ENCODE peak calls at places on chromosomes 13 and 19, in eight cellular contexts. G, W, S, R, I, N, H and V are unnamed samples.

GRCh38 chr13:106036870-106037269 is 498.6 kb downstream of the EFNB2 start:
- DNase-seq in H (peak; percentile 20), I (no peak), N (no peak), G (no peak), R (no peak), W (no peak), S (no peak), V (no peak)

GRCh38 chr13:96817336-96817941 is 176.8 kb downstream of the OXGR1 start:
- DNase-seq in S (no peak), G (peak; percentile 2), N (no peak), H (no peak), W (no peak), R (peak; percentile 55), I (no peak), V (no peak)

GRCh38 chr13:110538632-110539031 is 22.9 kb downstream of the RAB20 start:
- DNase-seq in W (no peak), R (peak; percentile 71), G (no peak), S (no peak), I (no peak), N (peak; percentile 82), H (peak; percentile 64), V (no peak)

GRCh38 chr13:96696501-96696900 is 297.8 kb downstream of the OXGR1 start:
- DNase-seq in S (no peak), H (no peak), I (no peak), N (no peak), G (no peak), W (no peak), R (no peak), V (no peak)

GRCh38 chr13:76879211-76879875 is 6.9 kb downstream of the KCTD12 start:
- DNase-seq in I (peak; percentile 16), R (peak; percentile 92), G (no peak), W (no peak), N (peak; percentile 90), H (peak; percentile 23), S (no peak), V (no peak)

GRCh38 chr13:109010912-109011311 is 381.5 kb downstream of the MYO16 start:
- DNase-seq in H (no peak), N (no peak), W (no peak), S (no peak), I (no peak), G (no peak), R (no peak), V (no peak)

GRCh38 chr19:7506385-7507328 is 9.2 kb upstream of the ZNF358 start:
- DNase-seq in I (no peak), W (no peak), H (peak; percentile 90), S (no peak), R (peak; percentile 85), N (peak; percentile 84), G (no peak), V (no peak)

GRCh38 chr13:60721063-60721462 is 324.0 kb downstream of the TDRD3 start:
- DNase-seq in I (no peak), N (no peak), H (no peak), W (no peak), R (no peak), S (no peak), G (no peak), V (no peak)

GRCh38 chr19:33436360-33437345 is 63.1 kb downstream of the CEBPG start:
- DNase-seq in G (no peak), W (no peak), N (no peak), R (no peak), S (no peak), H (no peak), I (no peak), V (no peak)

GRCh38 chr19:41995959-41996797 is 2.1 kb upstream of the ATP1A3 start:
- DNase-seq in R (no peak), I (no peak), G (no peak), N (no peak), W (no peak), H (no peak), S (no peak), V (no peak)

GRCh38 chr13:48873598-48873997 is 102.1 kb upstream of the FNDC3A start:
- DNase-seq in W (no peak), N (no peak), I (no peak), S (no peak), R (peak; percentile 15), H (no peak), G (no peak), V (no peak)

GRCh38 chr13:66886248-66886647 is 343.9 kb downstream of the PCDH9 start:
- DNase-seq in R (no peak), N (no peak), G (no peak), S (no peak), W (no peak), I (no peak), H (no peak), V (no peak)

GRCh38 chr19:55258476-55258827 is 365 bp downstream of the PPP6R1 start:
- DNase-seq in W (no peak), G (no peak), I (no peak), N (no peak), S (no peak), H (no peak), R (no peak), V (no peak)

GRCh38 chr19:35973487-35973886 is 21.5 kb upstream of the SDHAF1 start:
- DNase-seq in H (no peak), R (no peak), G (no peak), S (no peak), N (no peak), W (no peak), I (no peak), V (no peak)

GRCh38 chr13:22198001-22198400 is 527.1 kb downstream of the FGF9 start:
- DNase-seq in H (peak; percentile 39), R (no peak), W (no peak), G (no peak), I (no peak), N (no peak), S (no peak), V (no peak)

GRCh38 chr19:58229255-58229639 is 533 bp downstream of the ZNF544 start:
- DNase-seq in H (no peak), W (no peak), S (no peak), I (no peak), R (peak; percentile 7), G (no peak), N (no peak), V (no peak)

GRCh38 chr19:10497371-10497770 is 5.8 kb downstream of the KEAP1 start:
- DNase-seq in W (no peak), N (no peak), I (no peak), H (no peak), R (no peak), G (no peak), S (no peak), V (no peak)

GRCh38 chr19:7833225-7834156 is 3.5 kb downstream of the EVI5L start:
- DNase-seq in N (no peak), G (no peak), H (peak; percentile 60), S (no peak), I (no peak), W (no peak), R (peak; percentile 92), V (no peak)

GRCh38 chr13:54536112-54536511 is 1507.5 kb downstream of the OLFM4 start:
- DNase-seq in W (no peak), R (no peak), S (no peak), N (no peak), G (no peak), I (no peak), H (no peak), V (no peak)

GRCh38 chr19:405138-405965 is 3.6 kb downstream of the C2CD4C start:
- DNase-seq in H (no peak), N (peak; percentile 51), I (no peak), W (no peak), R (no peak), S (no peak), G (no peak), V (no peak)

GRCh38 chr13:36612242-36612641 is 61.6 kb upstream of the SERTM1 start:
- DNase-seq in G (no peak), N (no peak), I (no peak), W (no peak), S (no peak), H (no peak), R (no peak), V (no peak)

GRCh38 chr13:53398051-53398450 is 369.4 kb downstream of the OLFM4 start:
- DNase-seq in W (no peak), S (no peak), R (no peak), H (no peak), G (no peak), I (no peak), N (no peak), V (no peak)

GRCh38 chr13:35146686-35147085 is 204.6 kb downstream of the NBEA start:
- DNase-seq in W (no peak), H (no peak), G (no peak), N (no peak), S (no peak), I (no peak), R (no peak), V (no peak)

GRCh38 chr13:72125561-72125960 is 258.6 kb upstream of the DACH1 start:
- DNase-seq in I (no peak), S (no peak), N (no peak), H (no peak), W (no peak), R (no peak), G (no peak), V (no peak)

GRCh38 chr13:28434934-28435333 is 60.0 kb downstream of the FLT1 start:
- DNase-seq in G (no peak), R (no peak), N (no peak), I (no peak), S (no peak), W (no peak), H (no peak), V (no peak)

GRCh38 chr13:91134773-91135124 is 212.7 kb upstream of the MIR17HG start:
- DNase-seq in W (no peak), R (no peak), H (no peak), I (no peak), G (no peak), S (no peak), N (no peak), V (no peak)

GRCh38 chr13:46720189-46720588 is 76.8 kb downstream of the ESD start:
- DNase-seq in I (no peak), G (no peak), W (no peak), S (no peak), H (no peak), R (no peak), N (no peak), V (no peak)

GRCh38 chr13:93977986-93978385 is 501.5 kb downstream of the DCT start:
- DNase-seq in S (no peak), W (no peak), N (no peak), H (no peak), I (no peak), G (no peak), R (peak; percentile 15), V (no peak)

GRCh38 chr13:32594339-32594738 is 8.1 kb downstream of the PDS5B start:
- DNase-seq in W (no peak), R (peak; percentile 49), H (no peak), N (no peak), G (no peak), S (no peak), I (no peak), V (no peak)

GRCh38 chr19:10335149-10336053 is 2.1 kb upstream of the RAVER1 start:
- DNase-seq in R (no peak), W (no peak), H (no peak), S (no peak), I (no peak), N (no peak), G (no peak), V (no peak)

GRCh38 chr19:45376045-45376724 is 5.8 kb upstream of the ERCC2 start:
- DNase-seq in I (no peak), G (peak; percentile 78), N (no peak), S (no peak), W (no peak), R (peak; percentile 98), H (peak; percentile 54), V (no peak)

GRCh38 chr19:21848706-21849105 is 12.7 kb upstream of the ZNF43 start:
- DNase-seq in R (no peak), N (no peak), S (no peak), I (no peak), W (no peak), G (no peak), H (no peak), V (no peak)